ENCODE peak calls at places on chromosome X, in ten cellular contexts. L is NCI-H1436, J is osteocyte, M is epithelial cell of proximal tubule, T is caudate nucleus, F is choroid plexus epithelial cell, X is kidney glomerular epithelial cell, D is DMS79, W is C1 segment of cervical spinal cord, R is AG10803. K is an unnamed sample.

GRCh38 chrX:12480956-12481355 is 310.3 kb upstream of the PRPS2 start:
- DNase-seq in L (no peak), J (no peak), M (no peak), T (no peak), F (no peak), X (no peak), D (no peak), W (no peak), R (peak; percentile 11), K (no peak)

GRCh38 chrX:9534686-9535085 is 69.8 kb downstream of the TBL1X start:
- DNase-seq in L (no peak), J (no peak), M (no peak), T (peak; percentile 5), F (peak; percentile 72), X (no peak), D (no peak), W (peak; percentile 12), R (peak; percentile 73), K (no peak)

GRCh38 chrX:21958888-21959287 is 18.4 kb downstream of the SMS start:
- DNase-seq in L (no peak), J (no peak), M (no peak), T (no peak), F (no peak), X (no peak), D (no peak), W (no peak), R (no peak), K (no peak)

GRCh38 chrX:49155900-49156837 is 6.4 kb upstream of the MAGIX start:
- DNase-seq in L (peak; percentile 78), J (peak; percentile 93), M (peak; percentile 18), T (peak; percentile 84), F (peak; percentile 94), X (peak; percentile 50), D (peak; percentile 77), W (peak; percentile 57), R (peak; percentile 86), K (peak; percentile 96)

GRCh38 chrX:40244980-40245379 is 147.2 kb upstream of the BCOR start:
- DNase-seq in L (no peak), J (no peak), M (no peak), T (no peak), F (peak; percentile 76), X (no peak), D (no peak), W (no peak), R (no peak), K (no peak)

GRCh38 chrX:108447303-108447702 is 7.7 kb downstream of the COL4A5 start:
- DNase-seq in L (no peak), J (no peak), M (no peak), T (no peak), F (peak; percentile 50), X (no peak), D (no peak), W (no peak), R (no peak), K (no peak)

GRCh38 chrX:66760648-66761047 is 121.8 kb upstream of the EDA2R start:
- DNase-seq in L (no peak), J (no peak), M (no peak), T (no peak), F (peak; percentile 2), X (no peak), D (no peak), W (no peak), R (no peak), K (no peak)

GRCh38 chrX:108947205-108947604 is 210.8 kb upstream of the IRS4 start:
- DNase-seq in L (no peak), J (no peak), M (no peak), T (no peak), F (no peak), X (no peak), D (no peak), W (no peak), R (no peak), K (no peak)

GRCh38 chrX:72387247-72387646 is 81.5 kb upstream of the CITED1 start:
- DNase-seq in L (no peak), J (no peak), M (no peak), T (no peak), F (no peak), X (no peak), D (no peak), W (no peak), R (no peak), K (no peak)

GRCh38 chrX:36957425-36958328 is 50.5 kb upstream of the FAM47C start:
- DNase-seq in L (no peak), J (no peak), M (no peak), T (no peak), F (no peak), X (peak; percentile 7), D (no peak), W (no peak), R (no peak), K (no peak)

GRCh38 chrX:13791559-13791958 is 25.3 kb downstream of the GPM6B start:
- DNase-seq in L (no peak), J (no peak), M (no peak), T (peak; percentile 63), F (no peak), X (no peak), D (no peak), W (no peak), R (no peak), K (no peak)

GRCh38 chrX:77894921-77895886 is at the start of gene MAGT1:
- DNase-seq in L (peak; percentile 99), J (peak; percentile 96), M (peak; percentile 69), T (peak; percentile 92), F (peak; percentile 97), X (peak; percentile 86), D (peak; percentile 81), W (peak; percentile 57), R (peak; percentile 96), K (peak; percentile 93)

GRCh38 chrX:136200466-136200865 is 50.7 kb downstream of the MAP7D3 start:
- DNase-seq in L (no peak), J (no peak), M (no peak), T (no peak), F (peak; percentile 83), X (peak; percentile 8), D (no peak), W (no peak), R (peak; percentile 61), K (no peak)

GRCh38 chrX:12814434-12814833 is 23.2 kb downstream of the PRPS2 start:
- DNase-seq in L (no peak), J (no peak), M (no peak), T (peak; percentile 3), F (peak; percentile 78), X (no peak), D (no peak), W (peak; percentile 10), R (peak; percentile 42), K (no peak)

GRCh38 chrX:134803551-134804183 is 145.4 kb upstream of the PLAC1 start:
- DNase-seq in L (no peak), J (no peak), M (no peak), T (no peak), F (no peak), X (no peak), D (no peak), W (no peak), R (no peak), K (no peak)

GRCh38 chrX:11664211-11664888 is 1.4 kb downstream of the ARHGAP6 start:
- DNase-seq in L (no peak), J (no peak), M (no peak), T (no peak), F (peak; percentile 32), X (no peak), D (no peak), W (no peak), R (no peak), K (no peak)

GRCh38 chrX:120768254-120768653 is 107.4 kb downstream of the CT47B1 start:
- DNase-seq in L (no peak), J (no peak), M (no peak), T (no peak), F (peak; percentile 36), X (no peak), D (no peak), W (no peak), R (no peak), K (no peak)

GRCh38 chrX:31199051-31199769 is 127.4 kb upstream of the FTHL17 start:
- DNase-seq in L (no peak), J (no peak), M (no peak), T (no peak), F (no peak), X (no peak), D (no peak), W (no peak), R (peak; percentile 74), K (no peak)

GRCh38 chrX:39802906-39803305 is 294.9 kb downstream of the BCOR start:
- DNase-seq in L (no peak), J (no peak), M (no peak), T (no peak), F (no peak), X (no peak), D (no peak), W (no peak), R (no peak), K (no peak)

GRCh38 chrX:29518100-29518499 is 697.3 kb upstream of the MAGEB2 start:
- DNase-seq in L (no peak), J (no peak), M (no peak), T (no peak), F (no peak), X (no peak), D (no peak), W (no peak), R (no peak), K (no peak)

GRCh38 chrX:122943918-122944317 is 240.2 kb upstream of the GRIA3 start:
- DNase-seq in L (no peak), J (no peak), M (no peak), T (no peak), F (peak; percentile 65), X (no peak), D (no peak), W (no peak), R (peak; percentile 13), K (no peak)

GRCh38 chrX:26848511-26848910 is 614.6 kb downstream of the PPP4R3C start:
- DNase-seq in L (no peak), J (no peak), M (no peak), T (no peak), F (peak; percentile 46), X (no peak), D (no peak), W (no peak), R (no peak), K (no peak)

GRCh38 chrX:2320580-2321327 is 180.0 kb downstream of the DHRSX start:
- DNase-seq in L (no peak), J (no peak), M (peak; percentile 74), T (no peak), F (peak; percentile 74), X (no peak), D (no peak), W (no peak), R (peak; percentile 88), K (no peak)

GRCh38 chrX:104098151-104098808 is 14.0 kb upstream of the ZCCHC18 start:
- DNase-seq in L (peak; percentile 69), J (no peak), M (peak; percentile 16), T (peak; percentile 27), F (peak; percentile 86), X (peak; percentile 49), D (peak; percentile 12), W (peak; percentile 30), R (peak; percentile 81), K (no peak)

GRCh38 chrX:22538581-22538980 is 265.9 kb downstream of the CBLL2 start:
- DNase-seq in L (no peak), J (no peak), M (no peak), T (no peak), F (no peak), X (peak; percentile 18), D (no peak), W (no peak), R (no peak), K (no peak)

GRCh38 chrX:108036298-108036973 is 8.4 kb upstream of the VSIG1 start:
- DNase-seq in L (peak; percentile 12), J (no peak), M (peak; percentile 27), T (no peak), F (peak; percentile 83), X (peak; percentile 85), D (no peak), W (no peak), R (no peak), K (no peak)

GRCh38 chrX:118475903-118476302 is 19.7 kb upstream of the DOCK11 start:
- DNase-seq in L (no peak), J (no peak), M (no peak), T (no peak), F (no peak), X (no peak), D (no peak), W (no peak), R (no peak), K (no peak)

GRCh38 chrX:39827959-39828358 is 269.8 kb downstream of the BCOR start:
- DNase-seq in L (peak; percentile 45), J (no peak), M (no peak), T (no peak), F (no peak), X (no peak), D (no peak), W (no peak), R (no peak), K (no peak)

K was measured in mesenteric fat pad.